ENCODE peak calls at places on chromosome 12, in six cellular contexts. One of them, this sample, is unnamed.

GRCh38 chr12:106307176-106307575 is 4.6 kb downstream of the TCP11L2 start:
- DNase-seq in hippocampal formation: no peak
- DNase-seq in left colon: no peak
- DNase-seq in RWPE1: no peak
- DNase-seq in left ventricle myocardium inferior: no peak
- DNase-seq in activated CD4-positive, CD25-positive, alpha-beta regulatory T cell: no peak
- DNase-seq in this sample: no peak

GRCh38 chr12:59070534-59070933 is 150.2 kb upstream of the LRIG3 start:
- DNase-seq in hippocampal formation: no peak
- DNase-seq in left colon: no peak
- DNase-seq in RWPE1: no peak
- DNase-seq in activated CD4-positive, CD25-positive, alpha-beta regulatory T cell: no peak
- DNase-seq in left ventricle myocardium inferior: no peak
- DNase-seq in this sample: no peak

GRCh38 chr12:52193991-52194390 is 2.2 kb upstream of the KRT80 start:
- DNase-seq in left colon: no peak
- DNase-seq in left ventricle myocardium inferior: no peak
- DNase-seq in activated CD4-positive, CD25-positive, alpha-beta regulatory T cell: no peak
- DNase-seq in RWPE1: no peak
- DNase-seq in hippocampal formation: no peak
- DNase-seq in this sample: no peak

GRCh38 chr12:78096909-78097597 is 266.4 kb downstream of the NAV3 start:
- DNase-seq in activated CD4-positive, CD25-positive, alpha-beta regulatory T cell: no peak
- DNase-seq in RWPE1: no peak
- DNase-seq in left colon: no peak
- DNase-seq in left ventricle myocardium inferior: no peak
- DNase-seq in hippocampal formation: no peak
- DNase-seq in this sample: peak

GRCh38 chr12:102879144-102879763 is 37.8 kb downstream of the PAH start:
- DNase-seq in RWPE1: peak
- DNase-seq in activated CD4-positive, CD25-positive, alpha-beta regulatory T cell: no peak
- DNase-seq in hippocampal formation: peak
- DNase-seq in left colon: peak
- DNase-seq in left ventricle myocardium inferior: peak
- DNase-seq in this sample: peak

GRCh38 chr12:18283776-18284175 is 22.5 kb downstream of the PIK3C2G start:
- DNase-seq in left colon: no peak
- DNase-seq in hippocampal formation: no peak
- DNase-seq in left ventricle myocardium inferior: no peak
- DNase-seq in activated CD4-positive, CD25-positive, alpha-beta regulatory T cell: no peak
- DNase-seq in RWPE1: no peak
- DNase-seq in this sample: no peak

GRCh38 chr12:55694651-55695050 is 13.1 kb downstream of the ITGA7 start:
- DNase-seq in RWPE1: no peak
- DNase-seq in left ventricle myocardium inferior: no peak
- DNase-seq in activated CD4-positive, CD25-positive, alpha-beta regulatory T cell: no peak
- DNase-seq in hippocampal formation: no peak
- DNase-seq in left colon: no peak
- DNase-seq in this sample: no peak

GRCh38 chr12:107092669-107093546 is 441 bp downstream of the CRY1 start:
- DNase-seq in left colon: peak
- DNase-seq in left ventricle myocardium inferior: peak
- DNase-seq in RWPE1: peak
- DNase-seq in activated CD4-positive, CD25-positive, alpha-beta regulatory T cell: peak
- DNase-seq in hippocampal formation: peak
- DNase-seq in this sample: peak

GRCh38 chr12:93080994-93081809 is 152.1 kb upstream of the EEA1 start:
- DNase-seq in left ventricle myocardium inferior: no peak
- DNase-seq in hippocampal formation: no peak
- DNase-seq in left colon: no peak
- DNase-seq in activated CD4-positive, CD25-positive, alpha-beta regulatory T cell: no peak
- DNase-seq in RWPE1: no peak
- DNase-seq in this sample: peak

GRCh38 chr12:6932766-6933165 is 5.0 kb downstream of the ATN1 start:
- DNase-seq in RWPE1: no peak
- DNase-seq in hippocampal formation: no peak
- DNase-seq in activated CD4-positive, CD25-positive, alpha-beta regulatory T cell: no peak
- DNase-seq in left colon: no peak
- DNase-seq in left ventricle myocardium inferior: no peak
- DNase-seq in this sample: no peak

GRCh38 chr12:89949457-89950195 is 241.0 kb upstream of the ATP2B1 start:
- DNase-seq in hippocampal formation: no peak
- DNase-seq in activated CD4-positive, CD25-positive, alpha-beta regulatory T cell: no peak
- DNase-seq in left ventricle myocardium inferior: no peak
- DNase-seq in RWPE1: peak
- DNase-seq in left colon: no peak
- DNase-seq in this sample: peak

GRCh38 chr12:79685068-79685467 is 5.7 kb downstream of the PAWR start:
- DNase-seq in left colon: no peak
- DNase-seq in hippocampal formation: no peak
- DNase-seq in left ventricle myocardium inferior: no peak
- DNase-seq in activated CD4-positive, CD25-positive, alpha-beta regulatory T cell: no peak
- DNase-seq in RWPE1: peak
- DNase-seq in this sample: peak